ENCODE peak calls at places on chromosomes 16 and 17, in four cellular contexts. One of them, this sample, is unnamed.

GRCh38 chr17:1627219-1627986 is 1.2 kb downstream of the SLC43A2 start:
- DNase-seq in K562: peak
- DNase-seq in GM12878: no peak
- DNase-seq in HepG2: no peak
- DNase-seq in this sample: peak

GRCh38 chr16:73166972-73167550 is 119.1 kb upstream of the ZFHX3 start:
- DNase-seq in K562: no peak
- DNase-seq in GM12878: no peak
- DNase-seq in HepG2: no peak
- DNase-seq in this sample: no peak

GRCh38 chr17:35046740-35047283 is 16.7 kb downstream of the RFFL start:
- DNase-seq in K562: peak
- DNase-seq in GM12878: peak
- DNase-seq in HepG2: peak
- DNase-seq in this sample: no peak

GRCh38 chr17:79305831-79306687 is 231.4 kb downstream of the ENGASE start:
- DNase-seq in K562: peak
- DNase-seq in GM12878: no peak
- DNase-seq in HepG2: no peak
- DNase-seq in this sample: no peak

GRCh38 chr16:66414891-66415290 is 12.2 kb upstream of the BEAN1 start:
- DNase-seq in K562: no peak
- DNase-seq in GM12878: no peak
- DNase-seq in HepG2: no peak
- DNase-seq in this sample: no peak

GRCh38 chr17:77879226-77879895 is 79.1 kb upstream of the TNRC6C start:
- DNase-seq in K562: no peak
- DNase-seq in GM12878: no peak
- DNase-seq in HepG2: no peak
- DNase-seq in this sample: no peak

GRCh38 chr16:14003119-14003570 is 68.0 kb upstream of the MRTFB start:
- DNase-seq in K562: peak
- DNase-seq in GM12878: no peak
- DNase-seq in HepG2: no peak
- DNase-seq in this sample: peak

GRCh38 chr17:3804503-3804931 is 3.5 kb upstream of the ITGAE start:
- DNase-seq in K562: no peak
- DNase-seq in GM12878: peak
- DNase-seq in HepG2: peak
- DNase-seq in this sample: no peak

GRCh38 chr16:68233085-68233834 is 2.7 kb downstream of the ESRP2 start:
- DNase-seq in K562: no peak
- DNase-seq in GM12878: no peak
- DNase-seq in HepG2: no peak
- DNase-seq in this sample: no peak

GRCh38 chr17:59038734-59039133 is 67.9 kb downstream of the TRIM37 start:
- DNase-seq in K562: peak
- DNase-seq in GM12878: no peak
- DNase-seq in HepG2: no peak
- DNase-seq in this sample: no peak

GRCh38 chr16:83312015-83312734 is 495.6 kb upstream of the HSBP1 start:
- DNase-seq in K562: no peak
- DNase-seq in GM12878: no peak
- DNase-seq in HepG2: no peak
- DNase-seq in this sample: no peak

GRCh38 chr16:24514096-24514495 is 25.3 kb upstream of the RBBP6 start:
- DNase-seq in K562: no peak
- DNase-seq in GM12878: no peak
- DNase-seq in HepG2: no peak
- DNase-seq in this sample: no peak

GRCh38 chr16:48963901-48964615 is 317.6 kb downstream of the CBLN1 start:
- DNase-seq in K562: no peak
- DNase-seq in GM12878: no peak
- DNase-seq in HepG2: no peak
- DNase-seq in this sample: no peak

GRCh38 chr17:29719469-29719868 is 96.8 kb upstream of the CORO6 start:
- DNase-seq in K562: no peak
- DNase-seq in GM12878: no peak
- DNase-seq in HepG2: no peak
- DNase-seq in this sample: no peak

GRCh38 chr17:51487947-51488346 is 227.6 kb downstream of the UTP18 start:
- DNase-seq in K562: peak
- DNase-seq in GM12878: no peak
- DNase-seq in HepG2: peak
- DNase-seq in this sample: peak

GRCh38 chr17:57612202-57613071 is 132.7 kb downstream of the CCDC182 start:
- DNase-seq in K562: peak
- DNase-seq in GM12878: peak
- DNase-seq in HepG2: peak
- DNase-seq in this sample: peak

GRCh38 chr16:69123894-69124293 is 8.5 kb downstream of the CHTF8 start:
- DNase-seq in K562: peak
- DNase-seq in GM12878: no peak
- DNase-seq in HepG2: peak
- DNase-seq in this sample: peak

GRCh38 chr17:34926661-34927060 is 34.6 kb downstream of the CCT6B start:
- DNase-seq in K562: no peak
- DNase-seq in GM12878: no peak
- DNase-seq in HepG2: no peak
- DNase-seq in this sample: no peak

GRCh38 chr16:57611184-57611583 is 17.2 kb upstream of the ADGRG1 start:
- DNase-seq in K562: no peak
- DNase-seq in GM12878: no peak
- DNase-seq in HepG2: no peak
- DNase-seq in this sample: no peak

GRCh38 chr16:85615014-85615851 is 2.1 kb downstream of the GSE1 start:
- DNase-seq in K562: peak
- DNase-seq in GM12878: no peak
- DNase-seq in HepG2: peak
- DNase-seq in this sample: peak

GRCh38 chr16:82265809-82266208 is 95.8 kb upstream of the MPHOSPH6 start:
- DNase-seq in K562: no peak
- DNase-seq in GM12878: no peak
- DNase-seq in HepG2: no peak
- DNase-seq in this sample: no peak

GRCh38 chr17:64148017-64148631 is 18.2 kb upstream of the ERN1 start:
- DNase-seq in K562: peak
- DNase-seq in GM12878: no peak
- DNase-seq in HepG2: peak
- DNase-seq in this sample: no peak

GRCh38 chr16:81478876-81479496 is 34.4 kb downstream of the CMIP start:
- DNase-seq in K562: no peak
- DNase-seq in GM12878: peak
- DNase-seq in HepG2: no peak
- DNase-seq in this sample: no peak

GRCh38 chr17:31598921-31599571 is 207.6 kb downstream of the RAB11FIP4 start:
- DNase-seq in K562: no peak
- DNase-seq in GM12878: no peak
- DNase-seq in HepG2: peak
- DNase-seq in this sample: no peak

GRCh38 chr16:67767953-67768352 is 38.4 kb downstream of the RANBP10 start:
- DNase-seq in K562: no peak
- DNase-seq in GM12878: no peak
- DNase-seq in HepG2: no peak
- DNase-seq in this sample: no peak

GRCh38 chr16:49986351-49987124 is 38.5 kb upstream of the CNEP1R1 start:
- DNase-seq in K562: peak
- DNase-seq in GM12878: no peak
- DNase-seq in HepG2: peak
- DNase-seq in this sample: no peak

GRCh38 chr17:38871247-38871991 is 1.6 kb downstream of the LASP1 start:
- DNase-seq in K562: peak
- DNase-seq in GM12878: peak
- DNase-seq in HepG2: peak
- DNase-seq in this sample: no peak

GRCh38 chr17:34487616-34488015 is 91.8 kb upstream of the TMEM132E start:
- DNase-seq in K562: peak
- DNase-seq in GM12878: no peak
- DNase-seq in HepG2: no peak
- DNase-seq in this sample: peak

GRCh38 chr16:75479421-75479990 is 15.0 kb upstream of the TMEM170A start:
- DNase-seq in K562: no peak
- DNase-seq in GM12878: no peak
- DNase-seq in HepG2: no peak
- DNase-seq in this sample: no peak

GRCh38 chr16:10408824-10409381 is 23.0 kb downstream of the ATF7IP2 start:
- DNase-seq in K562: peak
- DNase-seq in GM12878: no peak
- DNase-seq in HepG2: peak
- DNase-seq in this sample: no peak

GRCh38 chr17:55458977-55459376 is 37.3 kb upstream of the MMD start:
- DNase-seq in K562: no peak
- DNase-seq in GM12878: no peak
- DNase-seq in HepG2: no peak
- DNase-seq in this sample: no peak

GRCh38 chr17:49471089-49471683 is 23.9 kb upstream of the NGFR start:
- DNase-seq in K562: no peak
- DNase-seq in GM12878: no peak
- DNase-seq in HepG2: peak
- DNase-seq in this sample: no peak

GRCh38 chr17:58911741-58912343 is 156.2 kb downstream of the PPM1E start:
- DNase-seq in K562: no peak
- DNase-seq in GM12878: no peak
- DNase-seq in HepG2: no peak
- DNase-seq in this sample: no peak

GRCh38 chr17:17698371-17698770 is 17.1 kb downstream of the RAI1 start:
- DNase-seq in K562: no peak
- DNase-seq in GM12878: no peak
- DNase-seq in HepG2: no peak
- DNase-seq in this sample: peak

GRCh38 chr17:62724398-62725146 is 83.5 kb downstream of the MARCHF10 start:
- DNase-seq in K562: no peak
- DNase-seq in GM12878: peak
- DNase-seq in HepG2: no peak
- DNase-seq in this sample: no peak
- TF ChIP-seq CBFB in K562: no peak
- TF ChIP-seq CBFB in GM12878: peak
- TF ChIP-seq CBFB in HepG2: no peak
- TF ChIP-seq CBFB in this sample: no peak

DNA sequence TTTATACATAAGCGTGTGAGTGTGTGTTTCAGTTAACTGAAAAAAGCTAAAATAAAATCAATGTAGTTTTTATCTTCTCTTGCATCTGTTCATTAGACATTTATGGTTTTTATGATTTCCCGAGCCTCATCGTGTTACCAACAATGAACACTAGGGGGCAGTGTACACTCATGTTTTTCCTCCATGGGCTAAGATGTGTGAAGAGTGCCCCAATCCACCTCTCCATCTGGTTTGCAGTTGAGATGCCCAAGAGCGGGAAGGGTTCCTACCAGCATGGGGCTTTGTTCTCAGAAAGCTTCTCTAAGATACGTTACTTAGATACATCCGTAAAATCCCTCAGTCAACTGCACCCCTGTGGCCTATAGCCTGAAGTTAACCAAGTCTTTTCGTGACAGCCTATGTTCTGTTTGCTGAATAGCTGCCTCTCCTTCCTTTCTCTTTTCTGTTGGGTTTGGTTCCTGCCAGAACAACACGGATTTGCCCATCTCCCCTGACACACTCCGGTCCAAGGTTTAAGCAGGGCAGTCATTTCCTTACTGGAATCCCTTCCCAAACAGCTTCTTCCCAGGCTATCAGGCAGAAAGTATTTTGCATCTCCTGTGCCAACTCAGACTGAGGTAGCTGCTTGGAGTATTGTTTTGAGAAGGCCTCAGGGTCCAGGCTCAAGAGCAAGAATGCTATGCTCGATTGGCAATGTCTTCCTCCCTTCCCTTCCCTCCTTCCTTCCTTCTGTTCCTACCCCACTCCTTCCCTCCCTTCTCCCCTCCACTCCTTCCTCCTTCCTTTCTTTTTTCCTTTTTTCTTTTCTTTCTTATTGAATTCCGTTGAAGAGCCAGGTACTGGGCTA is 12.9 kb upstream of the ELAC2 start:
- DNase-seq in K562: peak
- DNase-seq in GM12878: no peak
- DNase-seq in HepG2: peak
- DNase-seq in this sample: no peak
- TF ChIP-seq MAX in K562: no peak
- TF ChIP-seq MAX in GM12878: no peak
- TF ChIP-seq MAX in HepG2: no peak
- TF ChIP-seq MAX in this sample: no peak

GRCh38 chr16:9012848-9013507 is 49.3 kb upstream of the USP7 start:
- DNase-seq in K562: no peak
- DNase-seq in GM12878: no peak
- DNase-seq in HepG2: no peak
- DNase-seq in this sample: peak
- TF ChIP-seq CBFB in K562: no peak
- TF ChIP-seq CBFB in GM12878: no peak
- TF ChIP-seq CBFB in HepG2: no peak
- TF ChIP-seq CBFB in this sample: peak

GRCh38 chr16:12406840-12407690 is 396.6 kb downstream of the CPPED1 start:
- DNase-seq in K562: no peak
- DNase-seq in GM12878: no peak
- DNase-seq in HepG2: peak
- DNase-seq in this sample: no peak

GRCh38 chr16:12403746-12404658 is 399.7 kb downstream of the CPPED1 start:
- DNase-seq in K562: no peak
- DNase-seq in GM12878: no peak
- DNase-seq in HepG2: no peak
- DNase-seq in this sample: no peak

GRCh38 chr16:12405083-12405482 is 398.6 kb downstream of the CPPED1 start:
- DNase-seq in K562: no peak
- DNase-seq in GM12878: peak
- DNase-seq in HepG2: no peak
- DNase-seq in this sample: no peak

GRCh38 chr16:12409700-12410099 is 394.0 kb downstream of the CPPED1 start:
- DNase-seq in K562: no peak
- DNase-seq in GM12878: no peak
- DNase-seq in HepG2: no peak
- DNase-seq in this sample: no peak

DNA sequence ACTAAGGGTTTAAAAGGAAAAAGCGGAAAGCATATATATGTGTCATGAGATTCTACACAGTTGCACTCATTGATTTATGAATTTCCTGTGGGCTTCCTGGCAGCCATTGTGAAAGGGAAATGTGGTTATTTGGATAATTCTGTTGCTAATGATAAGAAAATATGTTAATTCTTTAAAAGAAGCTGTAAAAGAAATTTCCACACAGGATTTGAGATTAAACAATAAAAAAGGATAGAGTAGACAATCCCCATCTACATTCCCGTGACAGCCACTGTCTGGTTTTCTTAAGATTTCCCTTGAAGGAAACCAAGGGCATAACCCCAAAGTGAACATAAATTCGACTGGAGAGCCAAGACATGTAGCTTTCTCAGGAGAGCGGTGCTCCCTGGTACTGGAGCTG is 397.5 kb downstream of the CPPED1 start:
- DNase-seq in K562: no peak
- DNase-seq in GM12878: no peak
- DNase-seq in HepG2: no peak
- DNase-seq in this sample: no peak
- TF ChIP-seq MAX in K562: no peak
- TF ChIP-seq MAX in GM12878: no peak
- TF ChIP-seq MAX in HepG2: no peak
- TF ChIP-seq MAX in this sample: no peak

This sample was measured in WTC11.